ENCODE peak calls at places on chromosomes 7 and 10, in five cellular contexts. One of them, this sample, is unnamed.

GRCh38 chr10:12214763-12215218 is 18.8 kb downstream of the CDC123 start:
- DNase-seq in hepatocyte: peak
- DNase-seq in WERI-Rb-1: no peak
- DNase-seq in stomach: no peak
- DNase-seq in left ventricle myocardium inferior: no peak
- DNase-seq in this sample: no peak

GRCh38 chr10:92880233-92880861 is 32.0 kb downstream of the EXOC6 start:
- DNase-seq in hepatocyte: peak
- DNase-seq in WERI-Rb-1: no peak
- DNase-seq in stomach: no peak
- DNase-seq in left ventricle myocardium inferior: no peak
- DNase-seq in this sample: no peak

GRCh38 chr10:124696446-124697392 is 47.5 kb downstream of the FAM53B start:
- DNase-seq in hepatocyte: no peak
- DNase-seq in WERI-Rb-1: no peak
- DNase-seq in stomach: no peak
- DNase-seq in left ventricle myocardium inferior: no peak
- DNase-seq in this sample: no peak

GRCh38 chr7:49001610-49002033 is 77.3 kb downstream of the CDC14C start:
- DNase-seq in hepatocyte: peak
- DNase-seq in WERI-Rb-1: peak
- DNase-seq in stomach: no peak
- DNase-seq in left ventricle myocardium inferior: no peak
- DNase-seq in this sample: no peak

GRCh38 chr7:29189743-29190201 is 4.8 kb upstream of the CHN2 start:
- DNase-seq in hepatocyte: peak
- DNase-seq in WERI-Rb-1: peak
- DNase-seq in stomach: peak
- DNase-seq in left ventricle myocardium inferior: peak
- DNase-seq in this sample: no peak

GRCh38 chr10:71527135-71527534 is 130.4 kb downstream of the CDH23 start:
- DNase-seq in hepatocyte: no peak
- DNase-seq in WERI-Rb-1: peak
- DNase-seq in stomach: no peak
- DNase-seq in left ventricle myocardium inferior: no peak
- DNase-seq in this sample: no peak

GRCh38 chr7:25391295-25391861 is 163.1 kb upstream of the NPVF start:
- DNase-seq in hepatocyte: peak
- DNase-seq in WERI-Rb-1: no peak
- DNase-seq in stomach: no peak
- DNase-seq in left ventricle myocardium inferior: no peak
- DNase-seq in this sample: no peak

GRCh38 chr10:124611738-124612137 is 132.4 kb downstream of the FAM53B start:
- DNase-seq in hepatocyte: no peak
- DNase-seq in WERI-Rb-1: no peak
- DNase-seq in stomach: peak
- DNase-seq in left ventricle myocardium inferior: no peak
- DNase-seq in this sample: no peak

GRCh38 chr7:149278396-149278795 is 16.4 kb downstream of the ZNF783 start:
- DNase-seq in hepatocyte: no peak
- DNase-seq in WERI-Rb-1: no peak
- DNase-seq in stomach: no peak
- DNase-seq in left ventricle myocardium inferior: no peak
- DNase-seq in this sample: peak

GRCh38 chr7:12257582-12257981 is 46.5 kb downstream of the TMEM106B start:
- DNase-seq in hepatocyte: no peak
- DNase-seq in WERI-Rb-1: no peak
- DNase-seq in stomach: no peak
- DNase-seq in left ventricle myocardium inferior: no peak
- DNase-seq in this sample: no peak

GRCh38 chr10:50421026-50421719 is 169.9 kb upstream of the ASAH2 start:
- DNase-seq in hepatocyte: peak
- DNase-seq in WERI-Rb-1: peak
- DNase-seq in stomach: peak
- DNase-seq in left ventricle myocardium inferior: no peak
- DNase-seq in this sample: no peak

GRCh38 chr10:19843487-19843886 is 27.3 kb downstream of the PLXDC2 start:
- DNase-seq in hepatocyte: no peak
- DNase-seq in WERI-Rb-1: no peak
- DNase-seq in stomach: no peak
- DNase-seq in left ventricle myocardium inferior: no peak
- DNase-seq in this sample: no peak

GRCh38 chr10:62456611-62457101 is 82.5 kb downstream of the ZNF365 start:
- DNase-seq in hepatocyte: no peak
- DNase-seq in WERI-Rb-1: no peak
- DNase-seq in stomach: no peak
- DNase-seq in left ventricle myocardium inferior: no peak
- DNase-seq in this sample: no peak

GRCh38 chr10:104450954-104451353 is 97.3 kb downstream of the CFAP58 start:
- DNase-seq in hepatocyte: no peak
- DNase-seq in WERI-Rb-1: no peak
- DNase-seq in stomach: no peak
- DNase-seq in left ventricle myocardium inferior: no peak
- DNase-seq in this sample: no peak

GRCh38 chr10:131149586-131149985 is 161.9 kb downstream of the TCERG1L start:
- DNase-seq in hepatocyte: no peak
- DNase-seq in WERI-Rb-1: no peak
- DNase-seq in stomach: no peak
- DNase-seq in left ventricle myocardium inferior: no peak
- DNase-seq in this sample: no peak

GRCh38 chr7:128957613-128958012 is 19.9 kb downstream of the IRF5 start:
- DNase-seq in hepatocyte: no peak
- DNase-seq in WERI-Rb-1: no peak
- DNase-seq in stomach: no peak
- DNase-seq in left ventricle myocardium inferior: no peak
- DNase-seq in this sample: no peak

GRCh38 chr10:35452847-35453246 is 116.5 kb downstream of the CCNY start:
- DNase-seq in hepatocyte: no peak
- DNase-seq in WERI-Rb-1: no peak
- DNase-seq in stomach: no peak
- DNase-seq in left ventricle myocardium inferior: no peak
- DNase-seq in this sample: no peak

GRCh38 chr7:25460426-25460825 is 232.1 kb upstream of the NPVF start:
- DNase-seq in hepatocyte: no peak
- DNase-seq in WERI-Rb-1: no peak
- DNase-seq in stomach: no peak
- DNase-seq in left ventricle myocardium inferior: no peak
- DNase-seq in this sample: no peak

GRCh38 chr7:66083677-66084076 is 8.1 kb downstream of the ASL start:
- DNase-seq in hepatocyte: no peak
- DNase-seq in WERI-Rb-1: no peak
- DNase-seq in stomach: no peak
- DNase-seq in left ventricle myocardium inferior: no peak
- DNase-seq in this sample: no peak

GRCh38 chr7:101780281-101780680 is 37.1 kb upstream of the CUX1 start:
- DNase-seq in hepatocyte: no peak
- DNase-seq in WERI-Rb-1: no peak
- DNase-seq in stomach: no peak
- DNase-seq in left ventricle myocardium inferior: no peak
- DNase-seq in this sample: no peak

GRCh38 chr7:143289421-143289820 is 1.3 kb downstream of the CASP2 start:
- DNase-seq in hepatocyte: no peak
- DNase-seq in WERI-Rb-1: no peak
- DNase-seq in stomach: no peak
- DNase-seq in left ventricle myocardium inferior: no peak
- DNase-seq in this sample: no peak

GRCh38 chr10:61869276-61869675 is 32.2 kb upstream of the ARID5B start:
- DNase-seq in hepatocyte: no peak
- DNase-seq in WERI-Rb-1: no peak
- DNase-seq in stomach: no peak
- DNase-seq in left ventricle myocardium inferior: no peak
- DNase-seq in this sample: no peak

GRCh38 chr7:94632338-94633024 is 23.5 kb downstream of the SGCE start:
- DNase-seq in hepatocyte: peak
- DNase-seq in WERI-Rb-1: no peak
- DNase-seq in stomach: no peak
- DNase-seq in left ventricle myocardium inferior: no peak
- DNase-seq in this sample: no peak

GRCh38 chr7:50212666-50213621 is 91.6 kb upstream of the IKZF1 start:
- DNase-seq in hepatocyte: no peak
- DNase-seq in WERI-Rb-1: no peak
- DNase-seq in stomach: no peak
- DNase-seq in left ventricle myocardium inferior: no peak
- DNase-seq in this sample: peak

GRCh38 chr10:5447611-5448071 is 35.3 kb downstream of the NET1 start:
- DNase-seq in hepatocyte: no peak
- DNase-seq in WERI-Rb-1: no peak
- DNase-seq in stomach: no peak
- DNase-seq in left ventricle myocardium inferior: no peak
- DNase-seq in this sample: no peak

GRCh38 chr7:143346018-143346417 is 16.5 kb downstream of the FAM131B start:
- DNase-seq in hepatocyte: no peak
- DNase-seq in WERI-Rb-1: no peak
- DNase-seq in stomach: no peak
- DNase-seq in left ventricle myocardium inferior: no peak
- DNase-seq in this sample: no peak

GRCh38 chr7:155369-156000 is 36.9 kb upstream of the FAM20C start:
- DNase-seq in hepatocyte: no peak
- DNase-seq in WERI-Rb-1: peak
- DNase-seq in stomach: no peak
- DNase-seq in left ventricle myocardium inferior: no peak
- DNase-seq in this sample: no peak

GRCh38 chr7:23357190-23358093 is 58.3 kb downstream of the MALSU1 start:
- DNase-seq in hepatocyte: peak
- DNase-seq in WERI-Rb-1: no peak
- DNase-seq in stomach: no peak
- DNase-seq in left ventricle myocardium inferior: no peak
- DNase-seq in this sample: no peak

GRCh38 chr7:117873933-117874530 is 791 bp upstream of the CTTNBP2 start:
- DNase-seq in hepatocyte: no peak
- DNase-seq in WERI-Rb-1: no peak
- DNase-seq in stomach: no peak
- DNase-seq in left ventricle myocardium inferior: no peak
- DNase-seq in this sample: no peak

GRCh38 chr7:117871778-117872538 is 1.3 kb downstream of the CTTNBP2 start:
- DNase-seq in hepatocyte: peak
- DNase-seq in WERI-Rb-1: no peak
- DNase-seq in stomach: no peak
- DNase-seq in left ventricle myocardium inferior: peak
- DNase-seq in this sample: peak

GRCh38 chr7:117872565-117873055 is 631 bp downstream of the CTTNBP2 start:
- DNase-seq in hepatocyte: peak
- DNase-seq in WERI-Rb-1: peak
- DNase-seq in stomach: no peak
- DNase-seq in left ventricle myocardium inferior: peak
- DNase-seq in this sample: peak

GRCh38 chr7:117873056-117873932 is at the start of gene CTTNBP2:
- DNase-seq in hepatocyte: peak
- DNase-seq in WERI-Rb-1: peak
- DNase-seq in stomach: peak
- DNase-seq in left ventricle myocardium inferior: peak
- DNase-seq in this sample: peak

GRCh38 chr7:117875566-117875965 is 2.3 kb upstream of the CTTNBP2 start:
- DNase-seq in hepatocyte: peak
- DNase-seq in WERI-Rb-1: no peak
- DNase-seq in stomach: no peak
- DNase-seq in left ventricle myocardium inferior: no peak
- DNase-seq in this sample: no peak
- TF ChIP-seq CTCF in hepatocyte: peak
- TF ChIP-seq CTCF in WERI-Rb-1: no peak
- TF ChIP-seq CTCF in stomach: no peak
- TF ChIP-seq CTCF in left ventricle myocardium inferior: peak
- TF ChIP-seq CTCF in this sample: no peak

DNA sequence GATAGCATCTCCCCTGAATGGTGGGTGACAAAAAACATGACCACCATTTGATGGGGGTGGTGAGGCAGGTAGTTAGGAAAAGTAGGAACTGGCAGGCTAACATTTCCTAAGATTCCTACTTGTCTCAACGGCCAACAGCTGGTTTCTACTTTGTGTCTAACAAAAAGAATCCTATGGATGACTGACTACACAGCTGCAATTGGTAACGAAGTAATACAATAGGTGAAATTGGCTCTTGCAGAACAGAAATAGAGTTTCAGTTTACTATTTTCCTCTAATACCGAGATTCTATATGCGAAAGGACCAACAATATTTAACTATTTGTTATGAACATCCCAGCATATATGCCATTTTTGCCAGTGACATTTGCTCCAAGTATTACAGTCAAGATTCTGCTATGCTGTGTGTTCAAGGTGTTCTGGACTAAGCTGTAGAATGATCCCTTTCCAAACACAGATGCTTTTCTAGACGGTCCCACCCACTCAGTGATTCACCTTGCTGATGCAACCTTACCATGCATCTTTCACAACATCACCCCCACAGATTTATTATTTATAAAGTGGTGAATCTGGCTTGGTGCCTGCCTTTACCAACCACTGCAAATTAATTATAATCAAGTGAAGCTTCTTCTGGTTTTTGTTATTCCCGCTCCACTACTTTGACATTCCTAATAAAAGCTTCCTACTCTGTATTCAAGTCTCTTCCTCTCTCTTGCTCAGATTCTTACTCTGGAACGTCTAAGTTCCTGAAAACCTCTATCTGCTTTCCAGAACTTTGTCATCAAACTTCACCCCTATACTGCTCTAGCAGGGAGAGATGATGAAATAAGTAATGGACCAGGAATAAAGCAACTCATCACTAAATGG is 16.8 kb downstream of the BBIP1 start:
- DNase-seq in hepatocyte: peak
- DNase-seq in WERI-Rb-1: no peak
- DNase-seq in stomach: no peak
- DNase-seq in left ventricle myocardium inferior: no peak
- DNase-seq in this sample: no peak
- H3K27ac ChIP-seq in hepatocyte: peak
- H3K27ac ChIP-seq in WERI-Rb-1: no peak
- H3K27ac ChIP-seq in stomach: no peak
- H3K27ac ChIP-seq in left ventricle myocardium inferior: no peak
- H3K27ac ChIP-seq in this sample: no peak

DNA sequence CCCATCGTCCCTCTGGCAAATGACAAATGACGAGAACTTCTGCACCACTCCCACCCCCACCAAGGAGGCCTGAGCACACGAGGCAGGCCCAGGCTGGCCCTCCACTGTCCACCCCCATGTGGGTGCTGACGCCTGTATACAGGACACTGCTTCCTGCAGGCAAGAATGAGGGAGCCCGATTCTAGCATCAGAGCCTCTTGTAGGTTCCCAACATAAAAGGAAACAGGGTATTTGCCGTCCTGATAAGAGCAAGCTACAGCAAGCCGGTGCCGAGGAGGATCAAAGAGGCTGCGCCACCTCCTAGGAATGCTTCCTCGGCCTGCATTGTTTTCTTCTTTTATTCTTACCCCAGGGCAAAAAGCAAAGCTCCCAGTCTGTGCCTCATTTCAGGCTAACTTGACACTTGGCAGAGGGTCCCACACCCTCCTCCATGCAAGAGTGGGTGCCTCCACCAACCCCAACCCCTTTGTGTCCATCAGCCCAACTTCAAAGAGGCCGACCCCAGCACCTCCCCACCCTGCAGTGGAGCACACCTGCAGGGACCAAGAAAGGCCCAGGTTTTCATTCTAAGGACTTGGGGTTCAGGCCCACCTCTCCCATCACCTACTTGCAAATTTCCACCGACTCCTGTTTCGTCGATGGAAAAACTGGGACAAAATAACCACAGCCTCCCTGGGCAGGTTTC is 23.8 kb downstream of the TNS3 start:
- DNase-seq in hepatocyte: peak
- DNase-seq in WERI-Rb-1: no peak
- DNase-seq in stomach: peak
- DNase-seq in left ventricle myocardium inferior: no peak
- DNase-seq in this sample: no peak
- TF ChIP-seq CTCF in hepatocyte: no peak
- TF ChIP-seq CTCF in WERI-Rb-1: no peak
- TF ChIP-seq CTCF in stomach: no peak
- TF ChIP-seq CTCF in left ventricle myocardium inferior: no peak
- TF ChIP-seq CTCF in this sample: no peak

GRCh38 chr10:48656241-48656921 is 28.3 kb upstream of the WDFY4 start:
- DNase-seq in hepatocyte: peak
- DNase-seq in WERI-Rb-1: peak
- DNase-seq in stomach: peak
- DNase-seq in left ventricle myocardium inferior: peak
- DNase-seq in this sample: peak
- H3K27ac ChIP-seq in hepatocyte: no peak
- H3K27ac ChIP-seq in WERI-Rb-1: peak
- H3K27ac ChIP-seq in stomach: peak
- H3K27ac ChIP-seq in left ventricle myocardium inferior: peak
- H3K27ac ChIP-seq in this sample: peak

This sample was measured in coronary artery.